ENCODE peak calls at places on chromosomes 13 and 19, in four cellular contexts. D is omental fat pad; Q is substantia nigra; Z is stimulated activated CD4-positive, alpha-beta T cell treated with anti-CD3 and anti-CD28 coated beads, Interleukin-15, amount 100 ng/mL, for 48 hours. N is an unnamed sample.

GRCh38 chr13:59666504-59666903 is 497.2 kb downstream of the DIAPH3 start:
- DNase-seq in D (no peak), Q (no peak), Z (no peak), N (no peak)

GRCh38 chr13:38872693-38873092 is 117.9 kb downstream of the STOML3 start:
- DNase-seq in D (no peak), Q (peak), Z (peak), N (peak)

GRCh38 chr13:109333893-109334651 is 452.3 kb downstream of the IRS2 start:
- DNase-seq in D (no peak), Q (no peak), Z (no peak), N (no peak)

GRCh38 chr19:41997851-41998229 is 3.8 kb upstream of the ATP1A3 start:
- DNase-seq in D (no peak), Q (no peak), Z (no peak), N (no peak)

GRCh38 chr19:47280183-47280797 is 5.6 kb downstream of the INAFM1 start:
- DNase-seq in D (no peak), Q (no peak), Z (peak), N (peak)

GRCh38 chr19:49442354-49442753 is 1.0 kb upstream of the SLC17A7 start:
- DNase-seq in D (no peak), Q (no peak), Z (no peak), N (no peak)

GRCh38 chr13:49739498-49740187 is 48.4 kb upstream of the EBPL start:
- DNase-seq in D (no peak), Q (no peak), Z (no peak), N (no peak)

GRCh38 chr13:59771272-59771671 is 392.5 kb downstream of the DIAPH3 start:
- DNase-seq in D (no peak), Q (no peak), Z (no peak), N (peak)

GRCh38 chr13:20190481-20191310 is 2.0 kb downstream of the GJB2 start:
- DNase-seq in D (no peak), Q (no peak), Z (no peak), N (peak)

GRCh38 chr13:29266261-29266660 is 329.2 kb downstream of the SLC7A1 start:
- DNase-seq in D (no peak), Q (no peak), Z (no peak), N (no peak)

GRCh38 chr19:52570005-52570861 is at the start of gene ZNF701:
- DNase-seq in D (peak), Q (peak), Z (peak), N (peak)

GRCh38 chr19:2974342-2974932 is 2.9 kb upstream of the TLE6 start:
- DNase-seq in D (no peak), Q (no peak), Z (no peak), N (no peak)

GRCh38 chr19:16366433-16367268 is 42.0 kb downstream of the KLF2 start:
- DNase-seq in D (no peak), Q (no peak), Z (no peak), N (no peak)

GRCh38 chr19:42596391-42597071 is 1.8 kb upstream of the CEACAM8 start:
- DNase-seq in D (no peak), Q (no peak), Z (no peak), N (peak)

GRCh38 chr13:41706189-41706588 is 248.8 kb downstream of the RGCC start:
- DNase-seq in D (no peak), Q (no peak), Z (no peak), N (peak)

GRCh38 chr13:76769238-76769859 is 116.9 kb downstream of the KCTD12 start:
- DNase-seq in D (no peak), Q (no peak), Z (no peak), N (no peak)

GRCh38 chr13:112959206-112959605 is 9.8 kb upstream of the MCF2L start:
- DNase-seq in D (no peak), Q (no peak), Z (no peak), N (no peak)

GRCh38 chr13:48634631-48635030 is 19.1 kb upstream of the CYSLTR2 start:
- DNase-seq in D (no peak), Q (no peak), Z (no peak), N (no peak)

GRCh38 chr13:112103260-112103843 is 36.4 kb downstream of the SOX1 start:
- DNase-seq in D (no peak), Q (no peak), Z (no peak), N (no peak)

GRCh38 chr19:18062043-18062442 is 24.7 kb downstream of the IL12RB1 start:
- DNase-seq in D (no peak), Q (no peak), Z (no peak), N (no peak)

GRCh38 chr19:30222993-30223865 is 149.0 kb upstream of the ZNF536 start:
- DNase-seq in D (no peak), Q (no peak), Z (no peak), N (no peak)

GRCh38 chr13:32212420-32212819 is 102.7 kb downstream of the ZAR1L start:
- DNase-seq in D (no peak), Q (no peak), Z (no peak), N (no peak)

GRCh38 chr19:5394907-5395505 is 54.4 kb upstream of the PTPRS start:
- DNase-seq in D (no peak), Q (no peak), Z (no peak), N (no peak)

GRCh38 chr19:54551950-54552912 is 21.4 kb upstream of the LILRA2 start:
- DNase-seq in D (no peak), Q (no peak), Z (no peak), N (no peak)

GRCh38 chr13:43905435-43906031 is 25.8 kb downstream of the LACC1 start:
- DNase-seq in D (no peak), Q (no peak), Z (no peak), N (peak)

GRCh38 chr13:76609643-76610042 is 276.6 kb downstream of the KCTD12 start:
- DNase-seq in D (no peak), Q (no peak), Z (no peak), N (no peak)

GRCh38 chr13:97712770-97713169 is 240.7 kb upstream of the IPO5 start:
- DNase-seq in D (no peak), Q (no peak), Z (no peak), N (no peak)

GRCh38 chr13:100392709-100393630 is 195.6 kb downstream of the GGACT start:
- DNase-seq in D (peak), Q (no peak), Z (peak), N (peak)

GRCh38 chr19:42048992-42049391 is 21.0 kb downstream of the GRIK5 start:
- DNase-seq in D (no peak), Q (no peak), Z (no peak), N (no peak)

GRCh38 chr19:35468637-35469036 is 20.6 kb downstream of the FFAR2 start:
- DNase-seq in D (no peak), Q (no peak), Z (peak), N (peak)

GRCh38 chr13:82797876-82798275 is 1084.4 kb downstream of the SLITRK1 start:
- DNase-seq in D (no peak), Q (no peak), Z (no peak), N (no peak)

GRCh38 chr19:16702123-16702522 is 17.5 kb upstream of the NWD1 start:
- DNase-seq in D (no peak), Q (no peak), Z (no peak), N (peak)

GRCh38 chr19:12166596-12166995 is 3.7 kb downstream of the ZNF136 start:
- DNase-seq in D (no peak), Q (no peak), Z (no peak), N (no peak)

GRCh38 chr13:108425056-108425455 is 155.5 kb downstream of the TNFSF13B start:
- DNase-seq in D (no peak), Q (no peak), Z (no peak), N (no peak)

GRCh38 chr19:44757735-44758505 is 9.4 kb downstream of the BCL3 start:
- DNase-seq in D (no peak), Q (no peak), Z (no peak), N (peak)